ENCODE peak calls at places on chromosomes 11 and 22, in ten cellular contexts. T is cardiac fibroblast, D is LoVo, X is left kidney, U is Right ventricle myocardium superior, Q is neural progenitor cell, E is heart right ventricle, J is NCI-H2029 treated with DMSO at 0.1 percent for 48 hours, N is AG08395, C is iris pigment epithelial cell. G is an unnamed sample.

GRCh38 chr11:44574620-44575287 is 9.3 kb downstream of the CD82 start:
- DNase-seq in T (peak; percentile 88), D (no peak), X (no peak), U (no peak), Q (no peak), E (no peak), J (no peak), N (peak; percentile 92), C (peak; percentile 96), G (peak; percentile 95)

GRCh38 chr11:132911186-132911585 is 621.1 kb downstream of the OPCML start:
- DNase-seq in T (peak; percentile 79), D (no peak), X (peak; percentile 49), U (no peak), Q (no peak), E (no peak), J (no peak), N (peak; percentile 70), C (peak; percentile 40), G (no peak)

GRCh38 chr22:25172153-25172552 is 27.5 kb upstream of the CRYBB3 start:
- DNase-seq in T (peak; percentile 17), D (no peak), X (no peak), U (no peak), Q (no peak), E (no peak), J (no peak), N (no peak), C (no peak), G (no peak)

GRCh38 chr11:6667733-6668374 is 12.2 kb upstream of the DCHS1 start:
- DNase-seq in T (peak; percentile 61), D (peak; percentile 13), X (peak; percentile 36), U (no peak), Q (peak; percentile 27), E (no peak), J (no peak), N (peak; percentile 52), C (peak; percentile 36), G (peak; percentile 54)

GRCh38 chr11:131463162-131463561 is 92.7 kb downstream of the NTM start:
- DNase-seq in T (no peak), D (no peak), X (no peak), U (no peak), Q (no peak), E (no peak), J (no peak), N (no peak), C (no peak), G (no peak)

GRCh38 chr11:79691445-79691844 is 250.6 kb upstream of the TENM4 start:
- DNase-seq in T (no peak), D (no peak), X (no peak), U (no peak), Q (no peak), E (no peak), J (peak; percentile 9), N (no peak), C (no peak), G (no peak)

GRCh38 chr22:40050258-40050657 is 55.5 kb downstream of the FAM83F start:
- DNase-seq in T (no peak), D (no peak), X (no peak), U (no peak), Q (no peak), E (no peak), J (no peak), N (no peak), C (no peak), G (no peak)

GRCh38 chr11:121634889-121635288 is 182.1 kb upstream of the SORL1-AS1 start:
- DNase-seq in T (peak; percentile 84), D (peak; percentile 25), X (no peak), U (no peak), Q (no peak), E (no peak), J (no peak), N (peak; percentile 87), C (peak; percentile 96), G (peak; percentile 97)

GRCh38 chr11:108221981-108222685 is at the start of gene NPAT:
- DNase-seq in T (no peak), D (no peak), X (no peak), U (no peak), Q (no peak), E (no peak), J (no peak), N (peak; percentile 7), C (no peak), G (no peak)

GRCh38 chr11:6319001-6319878 is 1.1 kb downstream of the CAVIN3 start:
- DNase-seq in T (peak; percentile 53), D (no peak), X (peak; percentile 57), U (peak; percentile 71), Q (peak; percentile 69), E (peak; percentile 67), J (no peak), N (peak; percentile 21), C (peak; percentile 63), G (peak; percentile 32)

GRCh38 chr11:66012946-66013761 is 1.3 kb downstream of the CST6 start:
- DNase-seq in T (no peak), D (no peak), X (no peak), U (no peak), Q (no peak), E (no peak), J (no peak), N (no peak), C (no peak), G (no peak)

GRCh38 chr22:20316844-20317401 is 2.9 kb downstream of the DGCR6L start:
- DNase-seq in T (no peak), D (no peak), X (no peak), U (no peak), Q (peak; percentile 1), E (no peak), J (no peak), N (no peak), C (no peak), G (no peak)

GRCh38 chr11:127492025-127492424 is 491.5 kb upstream of the KIRREL3 start:
- DNase-seq in T (no peak), D (no peak), X (peak; percentile 20), U (no peak), Q (no peak), E (no peak), J (no peak), N (no peak), C (no peak), G (no peak)

GRCh38 chr11:117091753-117092477 is 6.3 kb downstream of the SIK3 start:
- DNase-seq in T (no peak), D (no peak), X (no peak), U (no peak), Q (no peak), E (no peak), J (no peak), N (no peak), C (no peak), G (no peak)

GRCh38 chr11:78645226-78646202 is 70.8 kb upstream of the NARS2 start:
- DNase-seq in T (peak; percentile 76), D (peak; percentile 72), X (peak; percentile 87), U (peak; percentile 80), Q (peak; percentile 73), E (peak; percentile 63), J (peak; percentile 65), N (peak; percentile 72), C (peak; percentile 56), G (peak; percentile 70)

GRCh38 chr11:23021287-23021863 is 161.1 kb upstream of the CCDC179 start:
- DNase-seq in T (peak; percentile 43), D (peak; percentile 25), X (peak; percentile 66), U (no peak), Q (peak; percentile 59), E (no peak), J (peak; percentile 1), N (peak; percentile 69), C (peak; percentile 39), G (peak; percentile 30)

GRCh38 chr11:2825886-2826678 is 59.5 kb downstream of the CDKN1C start:
- DNase-seq in T (peak; percentile 98), D (no peak), X (peak; percentile 93), U (peak; percentile 78), Q (peak; percentile 47), E (peak; percentile 64), J (no peak), N (peak; percentile 97), C (peak; percentile 98), G (peak; percentile 93)

GRCh38 chr22:38260760-38261477 is 11.9 kb downstream of the TMEM184B start:
- DNase-seq in T (peak; percentile 44), D (no peak), X (peak; percentile 63), U (no peak), Q (peak; percentile 76), E (no peak), J (no peak), N (peak; percentile 50), C (no peak), G (peak; percentile 46)

GRCh38 chr22:23383491-23384450 is 196.3 kb downstream of the IGLL1 start:
- DNase-seq in T (peak; percentile 14), D (no peak), X (peak; percentile 86), U (peak; percentile 40), Q (peak; percentile 71), E (no peak), J (no peak), N (no peak), C (no peak), G (no peak)

GRCh38 chr11:69817265-69818236 is 1.7 kb downstream of the FGF3 start:
- DNase-seq in T (no peak), D (no peak), X (peak; percentile 86), U (no peak), Q (peak; percentile 77), E (no peak), J (no peak), N (no peak), C (peak; percentile 24), G (no peak)

G was measured in fibroblast of mammary gland.